ENCODE peak calls at places on chromosome 7, in five cellular contexts. K, X, V, C and Z are unnamed samples.

GRCh38 chr7:86978804-86979506 is 80.5 kb downstream of the ELAPOR2 start:
- DNase-seq in C (no peak), V (no peak), X (peak; percentile 23), K (no peak), Z (no peak)

GRCh38 chr7:100974021-100974420 is 4.7 kb downstream of the MUC12 start:
- DNase-seq in X (no peak), C (no peak), K (no peak), V (no peak), Z (no peak)

GRCh38 chr7:43954524-43955228 is 28.4 kb downstream of the UBE2D4 start:
- DNase-seq in K (peak; percentile 65), C (peak; percentile 27), X (peak; percentile 68), V (peak; percentile 54), Z (no peak)

GRCh38 chr7:149869867-149870266 is 3.9 kb upstream of the ATP6V0E2 start:
- DNase-seq in V (no peak), X (no peak), C (no peak), K (no peak), Z (peak; percentile 28)

GRCh38 chr7:131108212-131108980 is 219.3 kb upstream of the MKLN1 start:
- DNase-seq in C (no peak), V (no peak), K (no peak), X (peak; percentile 35), Z (no peak)

GRCh38 chr7:24756989-24757798 is at the start of gene GSDME:
- DNase-seq in C (no peak), V (peak; percentile 63), K (peak; percentile 75), X (peak; percentile 10), Z (peak; percentile 83)

GRCh38 chr7:41085244-41085643 is 617.6 kb downstream of the INHBA start:
- DNase-seq in C (no peak), K (no peak), X (no peak), V (no peak), Z (no peak)

GRCh38 chr7:21550821-21551531 is 8.1 kb downstream of the DNAH11 start:
- DNase-seq in K (no peak), V (no peak), X (no peak), C (no peak), Z (no peak)

GRCh38 chr7:70574970-70575799 is 556.8 kb upstream of the GALNT17 start:
- DNase-seq in C (no peak), X (no peak), V (no peak), K (no peak), Z (no peak)

GRCh38 chr7:142581341-142581740 is 167.9 kb upstream of the PRSS1 start:
- DNase-seq in K (peak; percentile 9), V (no peak), X (peak; percentile 55), C (no peak), Z (no peak)

GRCh38 chr7:81604075-81604807 is 165.6 kb downstream of the HGF start:
- DNase-seq in X (no peak), K (no peak), C (no peak), V (peak; percentile 36), Z (no peak)
- H3K4me3 ChIP-seq in X (no peak overlapping the region), K (no peak overlapping the region), C (peak overlapping the region; percentile 14), V (no peak overlapping the region), Z (no peak overlapping the region)

DNA sequence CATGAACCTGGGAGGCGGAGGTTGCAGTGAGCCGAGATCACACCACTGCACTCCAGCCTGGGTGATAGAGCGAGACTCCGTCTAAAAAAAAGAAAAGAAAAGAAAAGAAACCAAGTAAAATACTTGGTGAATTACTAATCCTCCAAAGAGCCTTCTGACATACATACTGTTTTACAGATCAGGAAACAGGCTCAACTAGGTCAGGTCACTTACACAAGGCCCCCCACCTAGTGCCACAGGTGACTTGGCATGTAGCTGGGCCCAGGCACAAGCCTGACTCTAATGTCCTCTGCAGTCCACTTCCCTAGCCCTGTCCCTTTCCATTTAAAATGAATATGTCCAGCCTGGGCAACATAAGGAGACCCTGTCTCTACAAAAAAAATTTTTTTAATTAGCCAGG is 157.0 kb downstream of the TPST1 start:
- DNase-seq in X (no peak), V (no peak), C (no peak), K (no peak), Z (no peak)
- H3K4me3 ChIP-seq in X (no peak overlapping the region), V (no peak overlapping the region), C (no peak overlapping the region), K (no peak overlapping the region), Z (no peak overlapping the region)

GRCh38 chr7:140364819-140365218 is 33.5 kb downstream of the SLC37A3 start:
- DNase-seq in C (no peak), V (no peak), X (no peak), K (no peak), Z (no peak)

GRCh38 chr7:140358024-140358770 is 40.1 kb downstream of the SLC37A3 start:
- DNase-seq in V (no peak), K (no peak), X (no peak), C (no peak), Z (no peak)

GRCh38 chr7:140358771-140359095 is 39.6 kb downstream of the SLC37A3 start:
- DNase-seq in K (no peak), X (no peak), C (no peak), V (no peak), Z (no peak)

GRCh38 chr7:140360697-140361229 is 37.6 kb downstream of the SLC37A3 start:
- DNase-seq in X (no peak), K (no peak), V (no peak), C (no peak), Z (no peak)
- H3K4me3 ChIP-seq in X (no peak overlapping the region), K (no peak overlapping the region), V (no peak overlapping the region), C (no peak overlapping the region), Z (no peak overlapping the region)

GRCh38 chr7:22726849-22727792 is at the start of gene IL6:
- DNase-seq in K (peak; percentile 83), X (no peak), V (peak; percentile 91), C (no peak), Z (peak; percentile 91)

GRCh38 chr7:22726345-22726848 is 603 bp upstream of the IL6 start:
- DNase-seq in X (peak; percentile 70), K (peak; percentile 58), V (peak; percentile 84), C (no peak), Z (no peak)

GRCh38 chr7:22724861-22725260 is 2.1 kb upstream of the IL6 start:
- DNase-seq in V (no peak), K (no peak), X (no peak), C (no peak), Z (no peak)

GRCh38 chr7:22723642-22724041 is 3.4 kb upstream of the IL6 start:
- DNase-seq in C (no peak), V (no peak), X (no peak), K (no peak), Z (no peak)

DNA sequence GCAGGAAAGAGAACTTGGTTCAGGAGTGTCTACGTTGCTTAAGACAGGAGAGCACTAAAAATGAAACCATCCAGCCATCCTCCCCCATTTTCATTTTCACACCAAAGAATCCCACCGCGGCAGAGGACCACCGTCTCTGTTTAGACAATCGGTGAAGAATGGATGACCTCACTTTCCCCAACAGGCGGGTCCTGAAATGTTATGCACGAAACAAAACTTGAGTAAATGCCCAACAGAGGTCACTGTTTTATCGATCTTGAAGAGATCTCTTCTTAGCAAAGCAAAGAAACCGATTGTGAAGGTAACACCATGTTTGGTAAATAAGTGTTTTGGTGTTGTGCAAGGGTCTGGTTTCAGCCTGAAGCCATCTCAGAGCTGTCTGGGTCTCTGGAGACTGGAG is 1.4 kb upstream of the IL6 start:
- DNase-seq in K (no peak), X (peak; percentile 39), V (no peak), C (no peak), Z (no peak)
- H3K4me3 ChIP-seq in K (no peak overlapping the region), X (no peak overlapping the region), V (no peak overlapping the region), C (no peak overlapping the region), Z (no peak overlapping the region)

GRCh38 chr7:158494162-158494586 is 93.4 kb downstream of the PTPRN2 start:
- DNase-seq in V (no peak), X (peak; percentile 50), K (no peak), C (no peak), Z (no peak)

GRCh38 chr7:158494643-158495042 is 93.0 kb downstream of the PTPRN2 start:
- DNase-seq in V (no peak), K (no peak), X (no peak), C (no peak), Z (no peak)

GRCh38 chr7:158495256-158495655 is 92.4 kb downstream of the PTPRN2 start:
- DNase-seq in V (no peak), C (no peak), K (no peak), X (peak; percentile 6), Z (no peak)

GRCh38 chr7:158497627-158498026 is 90.0 kb downstream of the PTPRN2 start:
- DNase-seq in C (no peak), K (no peak), X (no peak), V (no peak), Z (no peak)

GRCh38 chr7:158495780-158496179 is 91.8 kb downstream of the PTPRN2 start:
- DNase-seq in X (peak; percentile 19), V (no peak), C (no peak), K (peak; percentile 60), Z (no peak)
- H3K4me3 ChIP-seq in X (no peak overlapping the region), V (no peak overlapping the region), C (no peak overlapping the region), K (no peak overlapping the region), Z (no peak overlapping the region)

DNA sequence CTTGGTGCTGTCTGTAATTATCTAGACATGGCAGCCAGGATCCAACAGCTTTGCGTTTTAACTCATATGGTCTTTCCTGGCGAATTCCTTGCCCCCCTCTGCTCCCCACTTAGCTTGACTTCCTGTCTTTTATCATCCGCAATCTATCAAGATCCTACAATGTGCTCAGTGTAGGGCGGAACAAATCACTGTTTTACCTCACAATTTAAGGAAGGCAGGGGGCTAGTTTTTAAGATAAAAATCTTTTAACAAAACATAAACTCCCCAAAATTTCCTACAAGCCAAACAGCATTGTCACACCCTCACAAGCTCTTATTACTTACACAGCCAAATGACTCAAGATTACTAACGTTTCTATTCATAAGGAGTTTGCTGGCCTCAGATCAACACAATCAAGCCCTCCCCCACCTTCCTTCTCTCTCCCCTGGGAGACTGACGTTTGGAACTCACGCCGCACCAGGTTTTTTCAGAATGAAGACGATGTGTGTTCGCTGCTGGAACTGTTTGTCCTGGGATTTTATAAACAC is 1.3 kb upstream of the CDK14 start:
- DNase-seq in K (no peak), C (no peak), V (peak; percentile 87), X (no peak), Z (peak; percentile 79)
- H3K4me3 ChIP-seq in K (peak overlapping the region; percentile 90), C (no peak overlapping the region), V (peak overlapping the region; percentile 68), X (no peak overlapping the region), Z (peak overlapping the region; percentile 89)

GRCh38 chr7:35468606-35469005 is 214.7 kb upstream of the TBX20 start:
- DNase-seq in K (no peak), X (no peak), V (no peak), C (no peak), Z (no peak)

GRCh38 chr7:35467456-35467978 is 213.6 kb upstream of the TBX20 start:
- DNase-seq in C (no peak), K (no peak), V (no peak), X (no peak), Z (no peak)

GRCh38 chr7:35463751-35464150 is 209.9 kb upstream of the TBX20 start:
- DNase-seq in K (no peak), V (no peak), C (no peak), X (no peak), Z (no peak)

GRCh38 chr7:35465791-35466336 is 212.0 kb upstream of the TBX20 start:
- DNase-seq in X (no peak), K (peak; percentile 97), C (no peak), V (no peak), Z (no peak)

DNA sequence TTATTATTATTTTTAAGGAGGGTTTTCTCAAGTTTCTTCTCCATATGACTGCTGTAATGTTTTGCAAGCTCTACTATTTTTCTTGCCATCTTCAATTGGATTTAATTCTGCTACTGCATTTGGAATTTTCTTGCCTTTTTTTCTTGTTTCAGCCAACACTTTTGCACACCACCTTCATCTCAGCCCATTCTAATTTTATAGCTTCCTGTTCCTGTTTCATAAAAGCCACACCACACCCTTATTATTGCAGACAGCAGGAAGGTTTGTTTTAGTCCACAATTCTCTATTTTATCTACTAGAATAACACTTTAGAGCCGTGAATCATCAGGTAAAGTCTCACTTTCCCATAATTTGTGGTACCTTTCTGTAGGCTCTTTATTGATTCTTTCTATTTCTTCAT is 209.3 kb upstream of the TBX20 start:
- DNase-seq in V (no peak), X (peak; percentile 32), K (no peak), C (no peak), Z (no peak)
- H3K4me3 ChIP-seq in V (no peak overlapping the region), X (peak overlapping the region; percentile 3), K (no peak overlapping the region), C (no peak overlapping the region), Z (no peak overlapping the region)